ENCODE peak calls at places on chromosome 6, in four cellular contexts. M is NCI-H1436, C is C1 segment of cervical spinal cord, J is NCI-H446. U is an unnamed sample.

GRCh38 chr6:88698661-88699060 is 264.8 kb downstream of the RNGTT start:
- DNase-seq in C (no peak), J (no peak), M (no peak), U (no peak)

GRCh38 chr6:72238900-72239299 is 352.6 kb downstream of the RIMS1 start:
- DNase-seq in C (no peak), J (no peak), M (no peak), U (no peak)

GRCh38 chr6:168125429-168126001 is 46.5 kb upstream of the FRMD1 start:
- DNase-seq in J (no peak), C (no peak), M (no peak), U (no peak)

GRCh38 chr6:4178737-4179333 is 43.5 kb upstream of the ECI2 start:
- DNase-seq in M (no peak), C (no peak), J (peak), U (no peak)

GRCh38 chr6:36289281-36290018 is 19.6 kb downstream of the PNPLA1 start:
- DNase-seq in M (no peak), J (no peak), C (no peak), U (no peak)

GRCh38 chr6:86152546-86152945 is 509.9 kb upstream of the SYNCRIP start:
- DNase-seq in M (no peak), J (no peak), C (no peak), U (no peak)

GRCh38 chr6:139510040-139510815 is 135.8 kb upstream of the CITED2 start:
- DNase-seq in J (peak), C (no peak), M (no peak), U (no peak)

GRCh38 chr6:134245691-134246090 is 72.2 kb downstream of the SGK1 start:
- DNase-seq in M (no peak), C (no peak), J (no peak), U (no peak)

GRCh38 chr6:52610745-52611355 is 34.0 kb upstream of the TRAM2 start:
- DNase-seq in J (no peak), M (no peak), C (no peak), U (no peak)

U was measured in NCI-H1694 treated with DMSO at 0.1 percent for 48 hours.